ENCODE peak calls at places on chromosomes 12 and 14, in seven cellular contexts. One of them, this sample, is unnamed.

GRCh38 chr12:50182461-50182860 is 15.3 kb upstream of the CERS5 start:
- DNase-seq in heart left ventricle: no peak
- DNase-seq in AG09309: no peak
- DNase-seq in GM13977: no peak
- DNase-seq in right lobe of liver: no peak
- DNase-seq in fibroblast of the aortic adventitia: peak
- DNase-seq in MCF 10A: no peak
- DNase-seq in this sample: no peak

GRCh38 chr14:103528158-103528511 is 861 bp upstream of the TRMT61A start:
- DNase-seq in AG09309: no peak
- DNase-seq in heart left ventricle: no peak
- DNase-seq in fibroblast of the aortic adventitia: peak
- DNase-seq in GM13977: no peak
- DNase-seq in MCF 10A: no peak
- DNase-seq in right lobe of liver: no peak
- DNase-seq in this sample: no peak

GRCh38 chr12:14928946-14929345 is 9.4 kb downstream of the ERP27 start:
- DNase-seq in MCF 10A: no peak
- DNase-seq in GM13977: no peak
- DNase-seq in heart left ventricle: no peak
- DNase-seq in AG09309: no peak
- DNase-seq in right lobe of liver: no peak
- DNase-seq in fibroblast of the aortic adventitia: no peak
- DNase-seq in this sample: no peak

GRCh38 chr14:105047283-105048016 is 17.8 kb downstream of the GPR132 start:
- DNase-seq in GM13977: peak
- DNase-seq in MCF 10A: no peak
- DNase-seq in heart left ventricle: no peak
- DNase-seq in right lobe of liver: no peak
- DNase-seq in fibroblast of the aortic adventitia: no peak
- DNase-seq in AG09309: no peak
- DNase-seq in this sample: peak

GRCh38 chr12:132170094-132170636 is 25.9 kb downstream of the NOC4L start:
- DNase-seq in right lobe of liver: peak
- DNase-seq in AG09309: peak
- DNase-seq in heart left ventricle: peak
- DNase-seq in GM13977: no peak
- DNase-seq in MCF 10A: peak
- DNase-seq in fibroblast of the aortic adventitia: peak
- DNase-seq in this sample: no peak

GRCh38 chr12:42477931-42478330 is 111.6 kb downstream of the PRICKLE1 start:
- DNase-seq in AG09309: no peak
- DNase-seq in right lobe of liver: no peak
- DNase-seq in fibroblast of the aortic adventitia: no peak
- DNase-seq in MCF 10A: no peak
- DNase-seq in heart left ventricle: no peak
- DNase-seq in GM13977: no peak
- DNase-seq in this sample: no peak

GRCh38 chr12:25935355-25936144 is 22.9 kb upstream of the RASSF8 start:
- DNase-seq in GM13977: no peak
- DNase-seq in heart left ventricle: no peak
- DNase-seq in right lobe of liver: no peak
- DNase-seq in AG09309: no peak
- DNase-seq in MCF 10A: no peak
- DNase-seq in fibroblast of the aortic adventitia: no peak
- DNase-seq in this sample: no peak

GRCh38 chr14:30551460-30551859 is 7.5 kb upstream of the G2E3 start:
- DNase-seq in AG09309: no peak
- DNase-seq in right lobe of liver: no peak
- DNase-seq in heart left ventricle: no peak
- DNase-seq in fibroblast of the aortic adventitia: no peak
- DNase-seq in GM13977: no peak
- DNase-seq in MCF 10A: no peak
- DNase-seq in this sample: no peak

GRCh38 chr14:42299692-42300091 is 693.0 kb downstream of the LRFN5 start:
- DNase-seq in heart left ventricle: no peak
- DNase-seq in GM13977: no peak
- DNase-seq in AG09309: no peak
- DNase-seq in MCF 10A: no peak
- DNase-seq in fibroblast of the aortic adventitia: no peak
- DNase-seq in right lobe of liver: no peak
- DNase-seq in this sample: no peak

DNA sequence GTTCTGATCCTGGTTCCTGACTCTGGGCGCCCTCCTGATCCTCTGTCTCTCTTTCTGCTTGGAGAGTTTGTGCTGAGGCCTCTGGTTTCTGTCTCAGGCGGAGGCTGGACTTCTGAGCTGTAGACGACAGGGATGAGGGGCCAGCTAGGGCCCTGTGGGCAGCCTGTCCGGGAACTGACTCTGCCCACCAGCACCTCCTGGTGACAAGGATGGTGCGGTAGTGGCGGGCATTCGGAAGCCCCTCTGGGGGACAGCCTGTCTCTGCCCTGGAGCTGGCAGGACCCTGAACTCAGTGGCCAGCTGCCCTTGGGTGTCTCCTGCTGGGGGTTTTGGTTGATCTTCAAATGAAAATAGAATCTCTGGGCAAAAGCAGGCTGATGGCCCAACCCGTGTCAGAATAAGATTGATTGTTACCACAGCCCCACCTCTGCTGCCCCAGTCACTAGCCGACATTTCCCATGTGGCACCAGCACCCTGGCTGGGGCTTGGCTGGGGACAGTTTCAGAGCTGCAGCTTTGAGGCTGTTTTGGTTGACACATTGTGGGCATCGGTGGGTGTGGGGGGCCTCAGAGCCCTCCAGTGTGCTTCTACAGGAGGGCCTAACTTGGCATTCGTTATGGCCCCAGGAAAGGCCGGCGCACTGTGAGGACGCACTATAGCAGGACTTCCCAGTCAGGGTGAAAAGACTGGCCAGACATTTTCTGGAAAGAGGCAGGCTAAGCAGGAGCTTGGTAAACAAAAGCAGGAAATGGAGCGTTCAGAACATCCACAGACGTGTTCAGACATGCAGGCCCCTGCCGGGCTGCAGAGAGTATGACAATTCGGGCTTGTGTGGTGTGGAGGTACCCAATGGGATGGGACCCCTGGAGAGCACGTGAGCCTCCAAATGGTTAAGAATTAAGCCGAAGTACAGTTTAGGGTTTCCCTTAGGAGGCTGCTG is 16.1 kb downstream of the KRT80 start:
- DNase-seq in right lobe of liver: no peak
- DNase-seq in GM13977: no peak
- DNase-seq in AG09309: no peak
- DNase-seq in heart left ventricle: no peak
- DNase-seq in MCF 10A: peak
- DNase-seq in fibroblast of the aortic adventitia: no peak
- DNase-seq in this sample: no peak
- TF ChIP-seq CTCF in right lobe of liver: no peak
- TF ChIP-seq CTCF in GM13977: no peak
- TF ChIP-seq CTCF in AG09309: no peak
- TF ChIP-seq CTCF in heart left ventricle: no peak
- TF ChIP-seq CTCF in MCF 10A: peak
- TF ChIP-seq CTCF in fibroblast of the aortic adventitia: peak
- TF ChIP-seq CTCF in this sample: peak

GRCh38 chr12:67630373-67631088 is 18.0 kb upstream of the DYRK2 start:
- DNase-seq in GM13977: no peak
- DNase-seq in fibroblast of the aortic adventitia: no peak
- DNase-seq in heart left ventricle: peak
- DNase-seq in AG09309: no peak
- DNase-seq in right lobe of liver: peak
- DNase-seq in MCF 10A: no peak
- DNase-seq in this sample: peak
- TF ChIP-seq CTCF in GM13977: no peak
- TF ChIP-seq CTCF in fibroblast of the aortic adventitia: no peak
- TF ChIP-seq CTCF in heart left ventricle: no peak
- TF ChIP-seq CTCF in AG09309: no peak
- TF ChIP-seq CTCF in right lobe of liver: no peak
- TF ChIP-seq CTCF in MCF 10A: no peak
- TF ChIP-seq CTCF in this sample: peak

GRCh38 chr14:50610465-50610864 is 50.5 kb downstream of the ATL1 start:
- DNase-seq in GM13977: no peak
- DNase-seq in AG09309: no peak
- DNase-seq in fibroblast of the aortic adventitia: no peak
- DNase-seq in right lobe of liver: no peak
- DNase-seq in heart left ventricle: no peak
- DNase-seq in MCF 10A: no peak
- DNase-seq in this sample: no peak

GRCh38 chr14:50612795-50613194 is 52.9 kb downstream of the ATL1 start:
- DNase-seq in MCF 10A: no peak
- DNase-seq in fibroblast of the aortic adventitia: no peak
- DNase-seq in heart left ventricle: no peak
- DNase-seq in right lobe of liver: no peak
- DNase-seq in AG09309: no peak
- DNase-seq in GM13977: no peak
- DNase-seq in this sample: no peak

GRCh38 chr14:50605776-50606175 is 45.8 kb downstream of the ATL1 start:
- DNase-seq in GM13977: no peak
- DNase-seq in MCF 10A: no peak
- DNase-seq in right lobe of liver: no peak
- DNase-seq in heart left ventricle: no peak
- DNase-seq in fibroblast of the aortic adventitia: peak
- DNase-seq in AG09309: no peak
- DNase-seq in this sample: no peak

GRCh38 chr14:50607181-50607580 is 47.2 kb downstream of the ATL1 start:
- DNase-seq in heart left ventricle: no peak
- DNase-seq in right lobe of liver: no peak
- DNase-seq in AG09309: peak
- DNase-seq in fibroblast of the aortic adventitia: peak
- DNase-seq in MCF 10A: no peak
- DNase-seq in GM13977: no peak
- DNase-seq in this sample: no peak

DNA sequence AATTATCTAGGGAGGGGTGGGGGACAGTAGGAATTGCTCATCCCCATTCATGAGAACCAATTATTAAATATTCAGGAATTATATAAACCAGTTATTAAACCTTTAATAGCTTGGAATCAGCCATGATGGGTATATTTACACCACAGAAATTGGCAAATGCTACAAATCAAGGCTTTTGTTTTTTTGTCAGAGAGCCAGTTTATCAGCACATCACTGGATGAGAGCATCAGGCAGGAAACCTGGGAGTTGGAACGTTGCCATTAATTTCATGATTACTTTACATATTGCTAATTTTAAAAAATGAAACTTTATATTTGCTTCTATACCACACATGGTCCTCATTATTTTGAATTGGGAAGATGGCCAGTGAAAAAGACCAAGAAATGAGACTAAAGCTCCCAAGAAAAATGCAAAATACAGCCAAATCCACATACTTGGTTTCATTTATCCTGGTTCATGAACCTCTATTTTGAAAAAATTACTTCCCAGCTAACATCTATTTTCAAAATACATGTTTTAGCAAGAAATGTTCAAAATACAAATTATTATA is 48.4 kb downstream of the ATL1 start:
- DNase-seq in MCF 10A: peak
- DNase-seq in AG09309: no peak
- DNase-seq in GM13977: no peak
- DNase-seq in fibroblast of the aortic adventitia: peak
- DNase-seq in heart left ventricle: no peak
- DNase-seq in right lobe of liver: no peak
- DNase-seq in this sample: no peak
- TF ChIP-seq CTCF in MCF 10A: no peak
- TF ChIP-seq CTCF in AG09309: no peak
- TF ChIP-seq CTCF in GM13977: no peak
- TF ChIP-seq CTCF in fibroblast of the aortic adventitia: no peak
- TF ChIP-seq CTCF in heart left ventricle: no peak
- TF ChIP-seq CTCF in right lobe of liver: no peak
- TF ChIP-seq CTCF in this sample: no peak

GRCh38 chr14:23481992-23482813 is 12.7 kb downstream of the NGDN start:
- DNase-seq in MCF 10A: no peak
- DNase-seq in fibroblast of the aortic adventitia: no peak
- DNase-seq in heart left ventricle: no peak
- DNase-seq in GM13977: no peak
- DNase-seq in right lobe of liver: no peak
- DNase-seq in AG09309: no peak
- DNase-seq in this sample: no peak

GRCh38 chr14:23481362-23481970 is 12.0 kb downstream of the NGDN start:
- DNase-seq in AG09309: no peak
- DNase-seq in fibroblast of the aortic adventitia: peak
- DNase-seq in MCF 10A: peak
- DNase-seq in heart left ventricle: no peak
- DNase-seq in GM13977: no peak
- DNase-seq in right lobe of liver: no peak
- DNase-seq in this sample: no peak

GRCh38 chr14:23485311-23485710 is 15.8 kb downstream of the NGDN start:
- DNase-seq in right lobe of liver: no peak
- DNase-seq in MCF 10A: no peak
- DNase-seq in fibroblast of the aortic adventitia: no peak
- DNase-seq in heart left ventricle: no peak
- DNase-seq in AG09309: no peak
- DNase-seq in GM13977: no peak
- DNase-seq in this sample: no peak

GRCh38 chr14:23482814-23483128 is 13.3 kb downstream of the NGDN start:
- DNase-seq in MCF 10A: no peak
- DNase-seq in fibroblast of the aortic adventitia: no peak
- DNase-seq in heart left ventricle: no peak
- DNase-seq in AG09309: no peak
- DNase-seq in right lobe of liver: no peak
- DNase-seq in GM13977: no peak
- DNase-seq in this sample: no peak

GRCh38 chr14:23483216-23483854 is 13.8 kb downstream of the NGDN start:
- DNase-seq in right lobe of liver: no peak
- DNase-seq in heart left ventricle: no peak
- DNase-seq in AG09309: no peak
- DNase-seq in GM13977: peak
- DNase-seq in MCF 10A: peak
- DNase-seq in fibroblast of the aortic adventitia: no peak
- DNase-seq in this sample: no peak
- TF ChIP-seq CTCF in right lobe of liver: no peak
- TF ChIP-seq CTCF in heart left ventricle: no peak
- TF ChIP-seq CTCF in AG09309: peak
- TF ChIP-seq CTCF in GM13977: peak
- TF ChIP-seq CTCF in MCF 10A: peak
- TF ChIP-seq CTCF in fibroblast of the aortic adventitia: peak
- TF ChIP-seq CTCF in this sample: no peak

GRCh38 chr12:71125515-71125914 is 32.3 kb downstream of the TSPAN8 start:
- DNase-seq in fibroblast of the aortic adventitia: peak
- DNase-seq in GM13977: no peak
- DNase-seq in heart left ventricle: no peak
- DNase-seq in right lobe of liver: no peak
- DNase-seq in MCF 10A: no peak
- DNase-seq in AG09309: no peak
- DNase-seq in this sample: no peak
- TF ChIP-seq CTCF in fibroblast of the aortic adventitia: no peak
- TF ChIP-seq CTCF in GM13977: no peak
- TF ChIP-seq CTCF in heart left ventricle: no peak
- TF ChIP-seq CTCF in right lobe of liver: peak
- TF ChIP-seq CTCF in MCF 10A: no peak
- TF ChIP-seq CTCF in AG09309: no peak
- TF ChIP-seq CTCF in this sample: no peak

This sample was measured in lower lobe of right lung.